ENCODE peak calls at places on chromosomes 12 and 14, in six cellular contexts. E, S, F, V, L and A are unnamed samples.
A peak's percentile ranks its signal among the peaks of the same experiment; 100 is the strongest.

GRCh38 chr14:75711796-75712211 is 50.8 kb downstream of the TTLL5 start:
- DNase-seq in E (peak; percentile 58), S (peak; percentile 90), F (no peak), V (peak; percentile 96), L (peak; percentile 43), A (peak; percentile 78)

GRCh38 chr12:49623142-49623899 is at the start of gene PRPF40B:
- DNase-seq in E (peak; percentile 90), S (peak; percentile 91), F (peak; percentile 80), V (peak; percentile 84), L (peak; percentile 86), A (peak; percentile 94)

GRCh38 chr12:6312529-6313325 is 2.2 kb downstream of the PLEKHG6 start:
- DNase-seq in E (no peak), S (peak; percentile 73), F (no peak), V (peak; percentile 71), L (no peak), A (peak; percentile 82)

GRCh38 chr14:58362798-58363412 is 32.8 kb upstream of the TOMM20L start:
- DNase-seq in E (no peak), S (no peak), F (no peak), V (peak; percentile 85), L (no peak), A (no peak)

GRCh38 chr14:92907316-92907911 is 15.5 kb upstream of the CHGA start:
- DNase-seq in E (no peak), S (no peak), F (no peak), V (no peak), L (no peak), A (no peak)

GRCh38 chr12:32455607-32456063 is 56.3 kb downstream of the FGD4 start:
- DNase-seq in E (no peak), S (peak; percentile 16), F (no peak), V (peak; percentile 81), L (peak; percentile 71), A (no peak)

GRCh38 chr14:84028205-84028604 is 1501.7 kb upstream of the FLRT2 start:
- DNase-seq in E (no peak), S (no peak), F (no peak), V (no peak), L (no peak), A (no peak)

GRCh38 chr12:115870021-115870420 is 407.5 kb downstream of the MED13L start:
- DNase-seq in E (no peak), S (no peak), F (no peak), V (no peak), L (peak; percentile 8), A (no peak)

GRCh38 chr14:87443787-87444186 is 549.2 kb downstream of the GALC start:
- DNase-seq in E (no peak), S (no peak), F (no peak), V (no peak), L (no peak), A (no peak)

GRCh38 chr14:102192840-102193502 is 53.3 kb downstream of the WDR20 start:
- DNase-seq in E (no peak), S (no peak), F (no peak), V (no peak), L (no peak), A (no peak)

GRCh38 chr12:107631715-107632114 is 53.9 kb upstream of the PWP1 start:
- DNase-seq in E (no peak), S (no peak), F (no peak), V (no peak), L (no peak), A (no peak)

GRCh38 chr14:67396381-67396965 is 15.5 kb downstream of the PLEK2 start:
- DNase-seq in E (no peak), S (no peak), F (no peak), V (no peak), L (no peak), A (no peak)

GRCh38 chr14:60093088-60093487 is 1.4 kb downstream of the PCNX4 start:
- DNase-seq in E (no peak), S (no peak), F (no peak), V (peak; percentile 32), L (no peak), A (no peak)

GRCh38 chr12:80033457-80033856 is 65.9 kb upstream of the OTOGL start:
- DNase-seq in E (no peak), S (no peak), F (no peak), V (peak; percentile 89), L (peak; percentile 9), A (no peak)

GRCh38 chr14:105204206-105204930 is 23.3 kb upstream of the NUDT14 start:
- DNase-seq in E (peak; percentile 76), S (peak; percentile 95), F (no peak), V (peak; percentile 74), L (peak; percentile 66), A (peak; percentile 90)

GRCh38 chr14:81371802-81372201 is 28.3 kb downstream of the STON2 start:
- DNase-seq in E (no peak), S (no peak), F (no peak), V (no peak), L (no peak), A (no peak)

GRCh38 chr14:103849151-103850013 is 2.0 kb upstream of the PPP1R13B start:
- DNase-seq in E (no peak), S (no peak), F (no peak), V (no peak), L (no peak), A (peak; percentile 50)
- H3K27ac ChIP-seq in E (peak overlapping the region; percentile 93), S (peak overlapping the region; percentile 89), F (no peak overlapping the region), V (no peak overlapping the region), L (no peak overlapping the region), A (no peak overlapping the region)

GRCh38 chr14:99538275-99538674 is 57.1 kb downstream of the CCNK start:
- DNase-seq in E (no peak), S (no peak), F (no peak), V (no peak), L (peak; percentile 41), A (no peak)
- TF ChIP-seq CTCF in E (peak; percentile 26), S (no peak), F (no peak), V (peak; percentile 21), L (peak; percentile 17), A (no peak)

DNA sequence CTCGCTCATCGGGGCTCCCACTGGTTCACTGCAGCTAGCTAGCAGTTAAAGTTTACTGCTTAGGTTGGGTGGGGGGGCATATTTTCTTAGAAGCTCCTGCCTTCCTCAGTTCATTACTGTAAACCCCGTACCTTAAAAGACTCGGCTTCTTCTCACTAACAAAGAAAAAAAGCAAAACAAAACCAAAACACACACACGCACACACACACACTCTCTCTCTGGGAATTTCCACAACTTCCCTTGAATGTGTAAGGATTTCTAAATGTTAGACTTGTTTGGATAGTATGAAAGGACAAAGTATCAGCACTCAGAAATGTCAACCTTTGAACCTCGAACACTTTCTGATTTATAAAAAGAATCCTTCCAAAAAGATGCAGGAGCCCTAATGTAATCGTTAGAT is 927 bp downstream of the PTHLH start:
- DNase-seq in E (no peak), S (no peak), F (no peak), V (peak; percentile 67), L (no peak), A (no peak)
- H3K27ac ChIP-seq in E (no peak overlapping the region), S (no peak overlapping the region), F (no peak overlapping the region), V (peak overlapping the region; percentile 76), L (no peak overlapping the region), A (no peak overlapping the region)

GRCh38 chr12:20616093-20616492 is 79.0 kb upstream of the SLCO1C1 start:
- DNase-seq in E (no peak), S (no peak), F (no peak), V (no peak), L (no peak), A (no peak)
- TF ChIP-seq CTCF in E (no peak), S (no peak), F (no peak), V (no peak), L (no peak), A (no peak)

GRCh38 chr14:99262977-99263448 is 9.0 kb downstream of the BCL11B start:
- DNase-seq in E (no peak), S (no peak), F (peak; percentile 31), V (no peak), L (no peak), A (no peak)
- H3K27ac ChIP-seq in E (no peak overlapping the region), S (no peak overlapping the region), F (peak overlapping the region; percentile 97), V (no peak overlapping the region), L (no peak overlapping the region), A (peak overlapping the region; percentile 24)

GRCh38 chr12:71478277-71478676 is 38.7 kb downstream of the LGR5 start:
- DNase-seq in E (no peak), S (no peak), F (no peak), V (no peak), L (no peak), A (no peak)
- TF ChIP-seq CTCF in E (no peak), S (no peak), F (no peak), V (peak; percentile 26), L (no peak), A (no peak)

GRCh38 chr12:68467514-68467913 is 135.4 kb upstream of the MDM1 start:
- DNase-seq in E (no peak), S (no peak), F (no peak), V (no peak), L (no peak), A (no peak)

GRCh38 chr12:68460236-68460635 is 128.1 kb upstream of the MDM1 start:
- DNase-seq in E (no peak), S (no peak), F (no peak), V (no peak), L (no peak), A (no peak)

GRCh38 chr12:68461645-68462044 is 129.5 kb upstream of the MDM1 start:
- DNase-seq in E (no peak), S (no peak), F (no peak), V (no peak), L (no peak), A (no peak)

GRCh38 chr12:68468036-68468435 is 135.9 kb upstream of the MDM1 start:
- DNase-seq in E (no peak), S (no peak), F (no peak), V (no peak), L (no peak), A (no peak)

GRCh38 chr12:68462799-68463198 is 130.6 kb upstream of the MDM1 start:
- DNase-seq in E (no peak), S (no peak), F (no peak), V (no peak), L (no peak), A (no peak)
- H3K27ac ChIP-seq in E (no peak overlapping the region), S (no peak overlapping the region), F (no peak overlapping the region), V (no peak overlapping the region), L (no peak overlapping the region), A (no peak overlapping the region)